ENCODE peak calls at places on chromosome 21, in ten cellular contexts. M is fibroblast of the conjunctiva; I is hepatocyte; W is T-helper 9 cell; N is NCI-H1436; C is kidney epithelial cell; H is stimulated activated CD4-positive, alpha-beta T cell treated with anti-CD3 and anti-CD28 coated beads, TNF-alpha, amount 100 ng/mL, for 4 hours; U is HEK293T; T is NCI-H1092; X is progenitor cell of endocrine pancreas. E is an unnamed sample.

GRCh38 chr21:42616366-42617340 is 36.8 kb upstream of the PDE9A start:
- DNase-seq in M (no peak), I (no peak), W (no peak), N (no peak), C (no peak), H (no peak), U (no peak), T (no peak), X (no peak), E (no peak)

GRCh38 chr21:38244885-38245869 is 11.6 kb upstream of the KCNJ15 start:
- DNase-seq in M (peak), I (no peak), W (peak), N (no peak), C (peak), H (peak), U (no peak), T (no peak), X (no peak), E (peak)

GRCh38 chr21:33109574-33110339 is 39.8 kb downstream of the OLIG1 start:
- DNase-seq in M (no peak), I (peak), W (no peak), N (no peak), C (no peak), H (no peak), U (peak), T (no peak), X (no peak), E (no peak)

GRCh38 chr21:42324896-42325295 is 9.7 kb upstream of the TFF3 start:
- DNase-seq in M (no peak), I (no peak), W (no peak), N (no peak), C (no peak), H (no peak), U (no peak), T (no peak), X (no peak), E (no peak)

GRCh38 chr21:15480160-15480559 is 249.6 kb upstream of the USP25 start:
- DNase-seq in M (no peak), I (no peak), W (no peak), N (no peak), C (no peak), H (no peak), U (no peak), T (no peak), X (no peak), E (no peak)

GRCh38 chr21:41895643-41896493 is 16.7 kb upstream of the PRDM15 start:
- DNase-seq in M (no peak), I (no peak), W (peak), N (no peak), C (no peak), H (peak), U (no peak), T (no peak), X (no peak), E (no peak)

GRCh38 chr21:44957047-44957831 is 17.4 kb downstream of the SLX9 start:
- DNase-seq in M (no peak), I (no peak), W (no peak), N (no peak), C (no peak), H (no peak), U (no peak), T (no peak), X (no peak), E (no peak)

GRCh38 chr21:30838536-30838935 is 9.0 kb upstream of the KRTAP7-1 start:
- DNase-seq in M (no peak), I (no peak), W (no peak), N (no peak), C (no peak), H (no peak), U (no peak), T (no peak), X (no peak), E (no peak)

GRCh38 chr21:29145354-29145782 is 14.9 kb downstream of the MAP3K7CL start:
- DNase-seq in M (peak), I (peak), W (no peak), N (no peak), C (peak), H (no peak), U (no peak), T (no peak), X (no peak), E (peak)

GRCh38 chr21:35751171-35751570 is 309.2 kb downstream of the SETD4 start:
- DNase-seq in M (no peak), I (no peak), W (no peak), N (no peak), C (no peak), H (no peak), U (no peak), T (no peak), X (no peak), E (no peak)

E was measured in epithelial cell of prostate.